ENCODE peak calls at places on chromosomes 5 and 9, in ten cellular contexts. U, K, S, D, X, O, M, R, Q and Y are unnamed samples.

GRCh38 chr9:92948032-92948534 is 760 bp downstream of the FGD3 start:
- DNase-seq in U (no peak), K (no peak), S (no peak), D (no peak), X (no peak), O (no peak), M (no peak), R (no peak), Q (no peak), Y (no peak)

GRCh38 chr5:124064956-124065355 is 553.0 kb downstream of the CSNK1G3 start:
- DNase-seq in U (no peak), K (no peak), S (no peak), D (no peak), X (no peak), O (no peak), M (no peak), R (no peak), Q (no peak), Y (no peak)

GRCh38 chr5:96579711-96580110 is 82.5 kb upstream of the CAST start:
- DNase-seq in U (no peak), K (no peak), S (no peak), D (no peak), X (no peak), O (no peak), M (no peak), R (no peak), Q (no peak), Y (no peak)

GRCh38 chr5:148733601-148734438 is 79.5 kb upstream of the HTR4 start:
- DNase-seq in U (peak), K (peak), S (peak), D (peak), X (peak), O (peak), M (peak), R (peak), Q (peak), Y (no peak)

GRCh38 chr9:38026840-38027527 is 42.0 kb downstream of the SHB start:
- DNase-seq in U (no peak), K (no peak), S (no peak), D (no peak), X (no peak), O (no peak), M (no peak), R (no peak), Q (no peak), Y (no peak)

GRCh38 chr9:86978986-86979385 is 31.7 kb upstream of the GAS1 start:
- DNase-seq in U (no peak), K (no peak), S (no peak), D (peak), X (no peak), O (no peak), M (peak), R (no peak), Q (no peak), Y (no peak)

GRCh38 chr5:118968925-118969375 is 19.4 kb downstream of the DTWD2 start:
- DNase-seq in U (no peak), K (no peak), S (no peak), D (peak), X (no peak), O (peak), M (peak), R (no peak), Q (no peak), Y (no peak)

GRCh38 chr5:135126688-135127603 is 92.9 kb upstream of the PITX1 start:
- DNase-seq in U (no peak), K (no peak), S (no peak), D (no peak), X (no peak), O (no peak), M (no peak), R (no peak), Q (no peak), Y (no peak)

GRCh38 chr9:80649001-80649420 is 1040.3 kb downstream of the TLE1 start:
- DNase-seq in U (no peak), K (no peak), S (no peak), D (peak), X (peak), O (no peak), M (peak), R (peak), Q (no peak), Y (no peak)

GRCh38 chr5:148904440-148904839 is 78.0 kb downstream of the ADRB2 start:
- DNase-seq in U (no peak), K (no peak), S (no peak), D (no peak), X (no peak), O (no peak), M (no peak), R (peak), Q (no peak), Y (no peak)

GRCh38 chr5:13976867-13977479 is 32.5 kb upstream of the DNAH5 start:
- DNase-seq in U (no peak), K (peak), S (no peak), D (peak), X (peak), O (no peak), M (peak), R (no peak), Q (no peak), Y (no peak)

GRCh38 chr5:110475529-110475928 is 250.9 kb downstream of the TMEM232 start:
- DNase-seq in U (no peak), K (no peak), S (no peak), D (no peak), X (no peak), O (no peak), M (no peak), R (no peak), Q (no peak), Y (no peak)

GRCh38 chr5:82417776-82418607 is 139.8 kb upstream of the RPS23 start:
- DNase-seq in U (no peak), K (no peak), S (no peak), D (peak), X (no peak), O (no peak), M (no peak), R (no peak), Q (no peak), Y (no peak)

GRCh38 chr9:131125288-131126058 is at the start of gene NUP214:
- DNase-seq in U (peak), K (peak), S (peak), D (peak), X (peak), O (peak), M (peak), R (peak), Q (peak), Y (peak)

GRCh38 chr9:2390028-2390427 is 231.6 kb upstream of the VLDLR start:
- DNase-seq in U (no peak), K (no peak), S (no peak), D (no peak), X (peak), O (no peak), M (no peak), R (no peak), Q (no peak), Y (no peak)

GRCh38 chr9:108278341-108278740 is 577.4 kb downstream of the ACTL7B start:
- DNase-seq in U (no peak), K (no peak), S (no peak), D (no peak), X (no peak), O (no peak), M (no peak), R (no peak), Q (no peak), Y (no peak)

GRCh38 chr9:108286807-108287206 is 569.0 kb downstream of the ACTL7B start:
- DNase-seq in U (no peak), K (no peak), S (no peak), D (no peak), X (no peak), O (no peak), M (no peak), R (no peak), Q (no peak), Y (no peak)

GRCh38 chr9:108282872-108283271 is 572.9 kb downstream of the ACTL7B start:
- DNase-seq in U (no peak), K (no peak), S (no peak), D (no peak), X (no peak), O (no peak), M (peak), R (no peak), Q (no peak), Y (no peak)
- TF ChIP-seq CTCF in U (peak), K (peak), S (no peak), D (no peak), X (peak), O (peak), M (peak), R (peak), Q (no peak), Y (no peak)

GRCh38 chr5:167970002-167970401 is 321.4 kb upstream of the WWC1 start:
- DNase-seq in U (no peak), K (no peak), S (no peak), D (peak), X (no peak), O (no peak), M (peak), R (no peak), Q (peak), Y (peak)

GRCh38 chr5:167964529-167964928 is 326.9 kb upstream of the WWC1 start:
- DNase-seq in U (no peak), K (no peak), S (no peak), D (no peak), X (no peak), O (no peak), M (no peak), R (no peak), Q (no peak), Y (no peak)

GRCh38 chr5:167971706-167972105 is 319.7 kb upstream of the WWC1 start:
- DNase-seq in U (no peak), K (no peak), S (no peak), D (no peak), X (no peak), O (no peak), M (no peak), R (no peak), Q (no peak), Y (no peak)

GRCh38 chr5:167968784-167969183 is 322.7 kb upstream of the WWC1 start:
- DNase-seq in U (no peak), K (no peak), S (no peak), D (peak), X (no peak), O (no peak), M (no peak), R (no peak), Q (no peak), Y (no peak)

DNA sequence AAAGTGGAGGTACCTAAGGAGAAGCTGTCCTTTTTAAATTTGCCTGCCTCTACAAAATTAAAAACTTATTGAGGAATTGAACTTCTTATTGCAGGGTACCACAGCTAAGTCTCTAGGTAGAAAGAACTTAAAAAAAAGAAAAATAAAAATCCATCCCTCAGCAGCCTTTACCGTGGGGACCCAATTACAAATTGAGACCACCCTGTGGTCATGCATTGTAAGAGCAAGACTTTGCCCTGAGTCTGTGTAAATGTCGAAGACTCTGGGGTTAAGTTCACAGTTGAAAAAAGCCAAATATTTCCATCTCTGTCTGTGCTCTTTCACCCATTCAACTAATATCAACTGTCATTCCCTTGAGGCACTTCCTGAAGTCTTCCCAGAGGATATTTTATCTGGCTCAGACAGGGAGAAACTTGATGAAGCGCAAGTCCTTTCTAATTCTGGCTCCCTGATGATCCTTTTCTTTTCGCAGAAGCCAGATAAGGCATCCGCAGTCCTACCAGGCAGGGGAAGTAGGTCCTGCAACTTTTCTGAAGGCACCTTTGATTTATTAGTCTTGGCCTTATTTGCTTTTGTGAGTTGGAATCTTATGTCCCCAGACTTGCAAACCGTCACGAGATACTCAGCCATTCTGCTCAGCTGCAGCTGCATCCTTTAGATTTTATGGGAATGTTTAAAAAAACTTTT is 323.8 kb upstream of the WWC1 start:
- DNase-seq in U (no peak), K (no peak), S (no peak), D (peak), X (no peak), O (no peak), M (no peak), R (no peak), Q (no peak), Y (no peak)
- TF ChIP-seq CTCF in U (peak), K (no peak), S (no peak), D (no peak), X (no peak), O (no peak), M (peak), R (no peak), Q (no peak), Y (no peak)

GRCh38 chr5:71461360-71461759 is 5.9 kb downstream of the BDP1 start:
- DNase-seq in U (no peak), K (no peak), S (no peak), D (no peak), X (no peak), O (no peak), M (no peak), R (no peak), Q (no peak), Y (no peak)

GRCh38 chr5:71455427-71456361 is at the start of gene BDP1:
- DNase-seq in U (peak), K (peak), S (peak), D (peak), X (peak), O (peak), M (peak), R (peak), Q (peak), Y (peak)

GRCh38 chr5:71456362-71456743 is 902 bp downstream of the BDP1 start:
- DNase-seq in U (no peak), K (no peak), S (no peak), D (no peak), X (no peak), O (no peak), M (no peak), R (no peak), Q (no peak), Y (no peak)

GRCh38 chr5:71457106-71457505 is 1.7 kb downstream of the BDP1 start:
- DNase-seq in U (no peak), K (no peak), S (no peak), D (no peak), X (no peak), O (no peak), M (no peak), R (no peak), Q (no peak), Y (no peak)

DNA sequence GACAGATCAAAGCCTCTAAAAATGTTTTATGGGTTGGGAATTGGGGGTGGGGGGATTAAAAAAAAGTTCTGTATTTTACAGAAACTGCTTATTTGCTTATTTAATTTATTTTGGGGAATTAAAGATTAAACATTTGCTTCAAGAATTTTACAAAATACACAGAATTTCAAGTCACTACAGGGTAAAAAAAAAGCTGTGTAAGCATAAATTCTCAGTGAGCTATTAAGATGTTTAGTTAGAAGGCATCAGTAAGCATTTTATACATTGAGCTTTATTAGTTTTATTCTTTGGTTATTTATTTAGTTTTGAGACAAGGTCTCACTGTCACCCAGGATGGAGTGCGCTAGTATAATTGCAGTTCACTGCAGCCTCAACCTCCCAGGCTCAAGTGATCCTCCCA is 5.2 kb downstream of the BDP1 start:
- DNase-seq in U (no peak), K (no peak), S (no peak), D (no peak), X (no peak), O (no peak), M (no peak), R (no peak), Q (no peak), Y (no peak)
- TF ChIP-seq CTCF in U (no peak), K (no peak), S (no peak), D (no peak), X (no peak), O (no peak), M (no peak), R (no peak), Q (no peak), Y (no peak)

GRCh38 chr9:5486988-5487387 is 23.3 kb upstream of the PDCD1LG2 start:
- DNase-seq in U (no peak), K (no peak), S (no peak), D (no peak), X (no peak), O (no peak), M (no peak), R (no peak), Q (no peak), Y (no peak)

GRCh38 chr9:5489630-5490484 is 20.5 kb upstream of the PDCD1LG2 start:
- DNase-seq in U (no peak), K (no peak), S (no peak), D (no peak), X (no peak), O (no peak), M (no peak), R (no peak), Q (no peak), Y (no peak)

GRCh38 chr9:5493597-5494511 is 16.5 kb upstream of the PDCD1LG2 start:
- DNase-seq in U (no peak), K (peak), S (no peak), D (peak), X (peak), O (no peak), M (peak), R (peak), Q (peak), Y (peak)

GRCh38 chr9:5488616-5489015 is 21.7 kb upstream of the PDCD1LG2 start:
- DNase-seq in U (no peak), K (no peak), S (no peak), D (peak), X (no peak), O (no peak), M (peak), R (no peak), Q (no peak), Y (no peak)

DNA sequence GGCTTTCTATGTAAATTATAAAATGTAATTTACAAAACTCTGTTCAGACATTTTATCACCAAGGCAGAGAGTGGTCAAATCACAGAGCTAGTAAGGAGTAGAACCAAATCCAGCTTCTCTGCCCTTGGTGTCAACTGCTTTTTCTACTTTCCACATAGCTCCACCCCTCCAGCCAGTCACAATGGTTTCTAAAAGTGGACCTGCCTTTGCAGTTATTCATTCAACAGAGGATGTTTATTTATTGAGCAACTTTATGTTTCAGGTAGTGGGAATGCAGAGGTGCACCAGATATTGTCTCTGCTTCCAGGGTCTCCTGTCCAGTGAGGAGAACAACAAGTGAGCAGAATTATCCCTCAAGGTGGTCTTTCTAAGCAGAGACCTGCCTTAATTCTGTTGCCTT is 17.4 kb upstream of the PDCD1LG2 start:
- DNase-seq in U (no peak), K (no peak), S (no peak), D (no peak), X (peak), O (no peak), M (no peak), R (no peak), Q (no peak), Y (no peak)
- TF ChIP-seq CTCF in U (no peak), K (no peak), S (no peak), D (no peak), X (no peak), O (no peak), M (no peak), R (no peak), Q (no peak), Y (no peak)

GRCh38 chr9:73916016-73916673 is 581.0 kb upstream of the RORB start:
- DNase-seq in U (peak), K (no peak), S (no peak), D (peak), X (peak), O (no peak), M (peak), R (no peak), Q (no peak), Y (no peak)
- TF ChIP-seq CTCF in U (peak), K (no peak), S (peak), D (peak), X (peak), O (no peak), M (peak), R (no peak), Q (no peak), Y (no peak)

DNA sequence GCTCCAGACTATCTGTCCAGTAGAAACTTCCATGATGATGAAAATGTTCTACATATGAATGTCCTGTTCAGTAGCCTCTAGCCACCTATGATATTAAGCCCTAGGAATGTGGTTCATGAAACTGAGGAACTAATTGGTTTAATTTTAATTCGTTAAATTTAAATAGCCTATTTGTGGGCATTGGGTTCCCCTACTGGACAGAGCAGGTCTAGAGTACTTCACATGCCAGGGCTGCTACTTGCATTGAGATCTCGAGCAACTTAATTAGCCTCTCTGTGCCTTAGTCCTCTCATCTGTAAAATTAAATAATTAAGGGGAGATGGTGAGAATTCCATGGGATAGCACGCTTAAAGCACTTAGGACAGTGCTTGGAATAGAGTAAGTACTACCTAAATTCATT is 160.0 kb downstream of the PAPPA start:
- DNase-seq in U (no peak), K (no peak), S (no peak), D (no peak), X (no peak), O (no peak), M (no peak), R (no peak), Q (no peak), Y (no peak)
- TF ChIP-seq CTCF in U (peak), K (peak), S (no peak), D (peak), X (peak), O (no peak), M (peak), R (no peak), Q (no peak), Y (no peak)